ENCODE peak calls at places on chromosomes 2 and 18, in four cellular contexts. F is activated naive CD8-positive, alpha-beta T cell treated with anti-CD3 and anti-CD28 coated beads, Interleukin-2, amount 50 U/mL, for 16 hours; X is NCI-H1694 treated with DMSO at 0.1 percent for 48 hours; M is midbrain. P is an unnamed sample.

GRCh38 chr2:165924950-165925349 is 28.6 kb downstream of the TTC21B start:
- DNase-seq in F (no peak), X (no peak), M (no peak), P (no peak)

GRCh38 chr2:240401781-240402551 is 33.5 kb upstream of the GPC1 start:
- DNase-seq in F (no peak), X (no peak), M (no peak), P (no peak)

GRCh38 chr2:127382836-127383235 is 4.9 kb downstream of the MAP3K2 start:
- DNase-seq in F (no peak), X (no peak), M (peak), P (no peak)

GRCh38 chr2:156430978-156431358 is 5.2 kb upstream of the GPD2 start:
- DNase-seq in F (no peak), X (no peak), M (no peak), P (peak)

GRCh38 chr2:176157499-176158305 is 595 bp downstream of the HOXD3 start:
- DNase-seq in F (no peak), X (peak), M (no peak), P (no peak)

GRCh38 chr2:143704432-143705106 is 575.4 kb downstream of the ARHGAP15 start:
- DNase-seq in F (no peak), X (no peak), M (no peak), P (no peak)

GRCh38 chr2:228875152-228875875 is 395.8 kb downstream of the PID1 start:
- DNase-seq in F (no peak), X (no peak), M (no peak), P (no peak)

GRCh38 chr2:136486115-136486514 is 279.2 kb upstream of the THSD7B start:
- DNase-seq in F (no peak), X (no peak), M (no peak), P (peak)

GRCh38 chr18:62280058-62280457 is 45.1 kb upstream of the TNFRSF11A start:
- DNase-seq in F (no peak), X (no peak), M (no peak), P (no peak)

GRCh38 chr18:22933958-22934423 is 863 bp downstream of the RBBP8 start:
- DNase-seq in F (no peak), X (no peak), M (no peak), P (peak)

GRCh38 chr2:105768961-105769452 is 24.3 kb downstream of the NCK2 start:
- DNase-seq in F (no peak), X (no peak), M (no peak), P (no peak)

GRCh38 chr18:12491611-12492435 is 84.1 kb downstream of the PRELID3A start:
- DNase-seq in F (no peak), X (no peak), M (no peak), P (no peak)

GRCh38 chr2:225398372-225398771 is 1.1 kb upstream of the NYAP2 start:
- DNase-seq in F (no peak), X (no peak), M (no peak), P (no peak)

GRCh38 chr18:58847383-58848071 is 17.1 kb upstream of the ZNF532 start:
- DNase-seq in F (no peak), X (no peak), M (no peak), P (no peak)

GRCh38 chr18:67508146-67508545 is 8.4 kb downstream of the DSEL start:
- DNase-seq in F (no peak), X (no peak), M (no peak), P (no peak)

GRCh38 chr2:219968685-219969345 is 341.4 kb downstream of the SLC4A3 start:
- DNase-seq in F (no peak), X (no peak), M (no peak), P (no peak)

GRCh38 chr2:118131771-118132170 is 43.5 kb downstream of the INSIG2 start:
- DNase-seq in F (no peak), X (no peak), M (no peak), P (no peak)

GRCh38 chr2:192196451-192197194 is 1.9 kb upstream of the TMEFF2 start:
- DNase-seq in F (no peak), X (no peak), M (peak), P (no peak)

GRCh38 chr2:8511868-8512612 is 169.8 kb upstream of the ID2 start:
- DNase-seq in F (no peak), X (no peak), M (no peak), P (no peak)